ENCODE peak calls at places on chromosome 13, in four cellular contexts. L is K562, X is HepG2, C is GM12878. I is an unnamed sample.

GRCh38 chr13:46569471-46569870 is 16.5 kb downstream of the LRCH1 start:
- DNase-seq in L (no peak), X (no peak), C (no peak), I (no peak)

GRCh38 chr13:22178878-22179277 is 508.0 kb downstream of the FGF9 start:
- DNase-seq in X (no peak), C (no peak), L (no peak), I (no peak)

GRCh38 chr13:46571941-46572340 is 19.0 kb downstream of the LRCH1 start:
- DNase-seq in X (no peak), C (no peak), L (no peak), I (no peak)

GRCh38 chr13:57627663-57628062 is 3.9 kb upstream of the PCDH17 start:
- DNase-seq in X (no peak), L (peak; percentile 23), C (no peak), I (peak; percentile 7)

GRCh38 chr13:76380436-76381065 is 505.7 kb downstream of the KCTD12 start:
- DNase-seq in C (no peak), X (no peak), L (no peak), I (no peak)

GRCh38 chr13:47036291-47037008 is 139.6 kb upstream of the HTR2A start:
- DNase-seq in X (no peak), L (no peak), C (peak; percentile 64), I (no peak)

GRCh38 chr13:74005320-74006154 is 128.7 kb downstream of the KLF12 start:
- DNase-seq in C (no peak), L (no peak), X (no peak), I (no peak)

GRCh38 chr13:63408227-63409202 is 1992.9 kb upstream of the PCDH20 start:
- DNase-seq in L (no peak), C (no peak), X (no peak), I (no peak)

GRCh38 chr13:59750860-59751259 is 412.9 kb downstream of the DIAPH3 start:
- DNase-seq in X (no peak), C (no peak), L (no peak), I (peak; percentile 29)

GRCh38 chr13:77751513-77752456 is 54.3 kb downstream of the SLAIN1 start:
- DNase-seq in C (peak; percentile 34), L (peak; percentile 21), X (peak; percentile 41), I (peak; percentile 81)

GRCh38 chr13:99855516-99855915 is 116.1 kb downstream of the ZIC5 start:
- DNase-seq in L (no peak), C (no peak), X (no peak), I (no peak)

GRCh38 chr13:51044023-51044665 is 66.9 kb downstream of the C13orf42 start:
- DNase-seq in L (no peak), X (no peak), C (no peak), I (no peak)

GRCh38 chr13:20492641-20493040 is 33.0 kb downstream of the CRYL1 start:
- DNase-seq in X (peak; percentile 46), L (peak; percentile 19), C (no peak), I (no peak)
- TF ChIP-seq BHLHE40 in X (no peak), L (no peak), C (no peak), I (no peak)

DNA sequence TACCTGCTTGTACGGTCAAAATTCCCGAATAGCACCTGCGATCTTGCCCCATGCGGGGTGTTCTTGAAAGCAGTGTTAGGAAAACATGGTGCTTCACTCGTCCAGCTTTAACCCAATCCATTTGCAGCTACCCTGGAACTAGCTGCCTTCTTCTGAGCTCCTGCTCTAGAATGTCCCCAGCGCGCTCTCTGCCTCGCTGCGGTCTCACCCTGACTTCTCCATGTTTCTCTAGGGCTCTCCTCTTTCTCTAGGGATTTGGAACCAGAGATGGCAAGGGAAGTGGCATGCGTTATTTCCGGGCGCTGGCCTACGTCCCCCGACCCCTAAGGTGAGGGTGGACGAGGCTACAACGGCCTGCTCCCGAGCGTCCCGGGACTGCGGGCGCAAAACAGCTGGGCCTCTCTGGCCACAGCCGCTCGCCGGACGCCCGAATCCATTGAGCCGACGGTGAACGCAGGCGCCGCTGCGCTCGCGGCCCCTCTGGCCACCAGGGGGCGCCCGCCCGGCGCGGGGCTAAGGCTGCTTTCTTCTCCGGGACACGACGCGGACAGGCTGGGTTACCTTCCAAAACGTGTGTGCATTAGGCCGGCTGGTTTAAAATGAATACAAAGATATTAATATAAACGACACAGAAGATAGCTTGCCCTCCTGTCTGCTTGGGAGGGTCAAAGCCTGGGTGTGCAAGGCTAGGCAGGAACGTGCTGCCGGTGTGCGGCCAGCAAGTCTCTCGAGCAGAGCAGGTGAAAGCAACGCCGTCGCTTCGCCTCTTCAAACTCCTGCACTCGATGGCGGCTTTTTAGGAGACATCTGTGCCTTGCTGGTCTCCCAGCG is 1.8 kb upstream of the SPRY2 start:
- DNase-seq in X (peak; percentile 55), C (no peak), L (peak; percentile 63), I (peak; percentile 91)
- TF ChIP-seq SP1 in X (no peak), C (no peak), L (peak; percentile 33), I (no peak)

GRCh38 chr13:112687836-112688559 is 1.8 kb upstream of the ATP11A start:
- DNase-seq in C (no peak), L (no peak), X (no peak), I (no peak)

GRCh38 chr13:112690242-112690943 is 555 bp downstream of the ATP11A start:
- DNase-seq in L (no peak), C (no peak), X (no peak), I (peak; percentile 22)

GRCh38 chr13:112686987-112687386 is 2.9 kb upstream of the ATP11A start:
- DNase-seq in X (no peak), L (no peak), C (no peak), I (no peak)

GRCh38 chr13:112689498-112690241 is at the start of gene ATP11A:
- DNase-seq in L (peak; percentile 95), C (no peak), X (peak; percentile 72), I (peak; percentile 79)

GRCh38 chr13:112688560-112689497 is 1.0 kb upstream of the ATP11A start:
- DNase-seq in L (no peak), C (no peak), X (peak; percentile 24), I (no peak)
- TF ChIP-seq BHLHE40 in L (no peak), C (no peak), X (no peak), I (no peak)

GRCh38 chr13:96984061-96984508 is 10.2 kb downstream of the OXGR1 start:
- DNase-seq in L (no peak), X (no peak), C (peak; percentile 9), I (no peak)
- TF ChIP-seq SP1 in L (no peak), X (no peak), C (no peak), I (no peak)

I was measured in HEK293T.